ENCODE peak calls at places on chromosomes 6 and 20, in eight cellular contexts. One of them, this sample, is unnamed.
A peak's percentile ranks its signal among the peaks of the same experiment; 100 is the strongest.

GRCh38 chr6:38270367-38270766 is 369.4 kb downstream of the BTBD9 start:
- DNase-seq in mucosa of descending colon: no peak
- DNase-seq in aorta: no peak
- DNase-seq in small intestine: no peak
- DNase-seq in adrenal gland: no peak
- DNase-seq in left lung: no peak
- DNase-seq in psoas muscle: no peak
- DNase-seq in right lobe of liver: no peak
- DNase-seq in this sample: no peak

GRCh38 chr20:23231561-23232218 is 118.9 kb upstream of the NXT1 start:
- DNase-seq in small intestine: no peak
- DNase-seq in aorta: no peak
- DNase-seq in adrenal gland: no peak
- DNase-seq in psoas muscle: no peak
- DNase-seq in right lobe of liver: no peak
- DNase-seq in left lung: no peak
- DNase-seq in mucosa of descending colon: no peak
- DNase-seq in this sample: no peak

GRCh38 chr6:28281288-28282064 is at the start of gene PGBD1:
- DNase-seq in mucosa of descending colon: peak; percentile 79
- DNase-seq in aorta: peak; percentile 86
- DNase-seq in adrenal gland: peak; percentile 65
- DNase-seq in left lung: peak; percentile 94
- DNase-seq in right lobe of liver: peak; percentile 57
- DNase-seq in small intestine: peak; percentile 39
- DNase-seq in psoas muscle: peak; percentile 86
- DNase-seq in this sample: peak; percentile 89

GRCh38 chr6:20413826-20414225 is 12.1 kb downstream of the E2F3 start:
- DNase-seq in mucosa of descending colon: no peak
- DNase-seq in adrenal gland: no peak
- DNase-seq in aorta: no peak
- DNase-seq in small intestine: no peak
- DNase-seq in left lung: no peak
- DNase-seq in psoas muscle: no peak
- DNase-seq in right lobe of liver: no peak
- DNase-seq in this sample: no peak

GRCh38 chr6:35017461-35018183 is 123.5 kb downstream of the TCP11 start:
- DNase-seq in left lung: peak; percentile 80
- DNase-seq in right lobe of liver: peak; percentile 54
- DNase-seq in adrenal gland: peak; percentile 48
- DNase-seq in small intestine: no peak
- DNase-seq in psoas muscle: peak; percentile 72
- DNase-seq in aorta: peak; percentile 77
- DNase-seq in mucosa of descending colon: no peak
- DNase-seq in this sample: peak; percentile 76

GRCh38 chr6:11869656-11870340 is 91.2 kb upstream of the ADTRP start:
- DNase-seq in right lobe of liver: peak; percentile 85
- DNase-seq in small intestine: no peak
- DNase-seq in psoas muscle: no peak
- DNase-seq in aorta: peak; percentile 51
- DNase-seq in adrenal gland: peak; percentile 56
- DNase-seq in left lung: no peak
- DNase-seq in mucosa of descending colon: peak; percentile 24
- DNase-seq in this sample: no peak

GRCh38 chr6:157841211-157841840 is 18.3 kb downstream of the SNX9 start:
- DNase-seq in mucosa of descending colon: peak; percentile 56
- DNase-seq in aorta: no peak
- DNase-seq in psoas muscle: no peak
- DNase-seq in small intestine: peak; percentile 91
- DNase-seq in left lung: no peak
- DNase-seq in adrenal gland: no peak
- DNase-seq in right lobe of liver: no peak
- DNase-seq in this sample: no peak

GRCh38 chr20:34567885-34568865 is 9.7 kb downstream of the MAP1LC3A start:
- DNase-seq in aorta: no peak
- DNase-seq in right lobe of liver: no peak
- DNase-seq in small intestine: no peak
- DNase-seq in mucosa of descending colon: no peak
- DNase-seq in adrenal gland: no peak
- DNase-seq in psoas muscle: no peak
- DNase-seq in left lung: no peak
- DNase-seq in this sample: no peak

GRCh38 chr20:24773751-24774201 is 175.3 kb upstream of the CST7 start:
- DNase-seq in aorta: no peak
- DNase-seq in psoas muscle: no peak
- DNase-seq in left lung: no peak
- DNase-seq in small intestine: no peak
- DNase-seq in right lobe of liver: peak; percentile 17
- DNase-seq in mucosa of descending colon: no peak
- DNase-seq in adrenal gland: no peak
- DNase-seq in this sample: no peak

GRCh38 chr6:35489066-35489465 is 7.8 kb downstream of the TEAD3 start:
- DNase-seq in small intestine: no peak
- DNase-seq in left lung: no peak
- DNase-seq in psoas muscle: no peak
- DNase-seq in mucosa of descending colon: no peak
- DNase-seq in right lobe of liver: no peak
- DNase-seq in adrenal gland: no peak
- DNase-seq in aorta: no peak
- DNase-seq in this sample: no peak

GRCh38 chr20:3510110-3510509 is 39.3 kb downstream of the ATRN start:
- DNase-seq in aorta: no peak
- DNase-seq in left lung: no peak
- DNase-seq in right lobe of liver: no peak
- DNase-seq in psoas muscle: no peak
- DNase-seq in small intestine: peak; percentile 54
- DNase-seq in adrenal gland: no peak
- DNase-seq in mucosa of descending colon: no peak
- DNase-seq in this sample: no peak

GRCh38 chr6:34391711-34392496 is 565 bp downstream of the NUDT3 start:
- DNase-seq in right lobe of liver: peak; percentile 70
- DNase-seq in adrenal gland: peak; percentile 64
- DNase-seq in mucosa of descending colon: peak; percentile 74
- DNase-seq in aorta: peak; percentile 73
- DNase-seq in small intestine: peak; percentile 52
- DNase-seq in left lung: peak; percentile 91
- DNase-seq in psoas muscle: peak; percentile 75
- DNase-seq in this sample: peak; percentile 85

DNA sequence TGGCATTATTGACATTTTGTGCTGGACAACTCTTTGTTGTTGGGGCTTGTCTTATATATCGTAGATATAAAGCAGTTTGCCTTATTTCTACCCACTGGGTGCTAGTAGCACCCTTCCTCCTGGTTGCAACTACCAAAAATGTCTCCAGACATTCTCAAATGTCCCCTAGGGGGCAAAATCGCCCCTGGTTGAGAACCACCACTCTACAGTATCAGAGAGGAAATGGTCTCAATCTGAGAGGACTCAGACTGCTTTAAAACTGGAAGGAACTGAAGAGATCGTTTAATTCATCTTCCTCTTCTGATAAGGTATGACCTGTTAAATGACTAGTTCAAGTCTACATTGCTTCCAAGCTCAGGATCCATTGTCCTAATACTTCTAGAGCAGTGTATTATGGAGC is 14.9 kb downstream of the SH3BGRL2 start:
- DNase-seq in adrenal gland: no peak
- DNase-seq in mucosa of descending colon: no peak
- DNase-seq in psoas muscle: no peak
- DNase-seq in right lobe of liver: no peak
- DNase-seq in small intestine: no peak
- DNase-seq in aorta: no peak
- DNase-seq in left lung: no peak
- DNase-seq in this sample: no peak
- H3K4me1 ChIP-seq in adrenal gland: peaks cover 6% of the 10 kb centered on the region
- H3K4me1 ChIP-seq in mucosa of descending colon: peaks cover 12% of the 10 kb centered on the region
- H3K4me1 ChIP-seq in psoas muscle: peaks cover 10% of the 10 kb centered on the region
- H3K4me1 ChIP-seq in right lobe of liver: no peaks in the 10 kb centered on the region
- H3K4me1 ChIP-seq in small intestine: peaks cover 7% of the 10 kb centered on the region
- H3K4me1 ChIP-seq in aorta: no peaks in the 10 kb centered on the region
- H3K4me1 ChIP-seq in left lung: no peaks in the 10 kb centered on the region
- H3K4me1 ChIP-seq in this sample: no peaks in the 10 kb centered on the region

DNA sequence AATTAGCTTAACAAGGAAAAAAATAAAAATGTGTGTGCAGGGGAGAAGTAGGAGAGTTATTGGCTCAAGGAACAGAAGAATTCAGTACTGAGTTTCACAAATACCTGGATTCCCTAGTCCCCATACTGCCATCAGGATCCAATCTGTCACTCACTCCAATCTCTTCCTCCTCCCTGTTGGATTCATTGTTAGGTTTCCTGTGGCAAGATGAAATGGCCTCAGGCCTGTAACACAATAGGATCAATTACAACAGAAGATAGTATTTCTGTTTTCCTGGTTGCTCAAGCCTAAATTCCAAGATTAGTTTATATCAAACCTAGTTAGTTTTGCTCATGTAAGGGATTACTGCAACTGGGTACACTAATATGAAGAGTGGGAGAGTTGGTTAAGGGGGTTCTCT is 24.4 kb downstream of the HCRTR2 start:
- DNase-seq in aorta: no peak
- DNase-seq in adrenal gland: no peak
- DNase-seq in small intestine: no peak
- DNase-seq in psoas muscle: no peak
- DNase-seq in left lung: no peak
- DNase-seq in mucosa of descending colon: no peak
- DNase-seq in right lobe of liver: no peak
- DNase-seq in this sample: no peak
- H3K4me1 ChIP-seq in aorta: no peaks in the 10 kb centered on the region
- H3K4me1 ChIP-seq in adrenal gland: no peaks in the 10 kb centered on the region
- H3K4me1 ChIP-seq in small intestine: no peaks in the 10 kb centered on the region
- H3K4me1 ChIP-seq in psoas muscle: no peaks in the 10 kb centered on the region
- H3K4me1 ChIP-seq in left lung: no peaks in the 10 kb centered on the region
- H3K4me1 ChIP-seq in mucosa of descending colon: no peaks in the 10 kb centered on the region
- H3K4me1 ChIP-seq in right lobe of liver: no peaks in the 10 kb centered on the region
- H3K4me1 ChIP-seq in this sample: no peaks in the 10 kb centered on the region

GRCh38 chr6:2839982-2840793 is 1.5 kb downstream of the SERPINB1 start:
- DNase-seq in mucosa of descending colon: peak; percentile 40
- DNase-seq in psoas muscle: no peak
- DNase-seq in right lobe of liver: no peak
- DNase-seq in aorta: no peak
- DNase-seq in adrenal gland: no peak
- DNase-seq in left lung: no peak
- DNase-seq in small intestine: no peak
- DNase-seq in this sample: no peak
- H3K4me1 ChIP-seq in mucosa of descending colon: peaks cover 26% of the 10 kb centered on the region
- H3K4me1 ChIP-seq in psoas muscle: peaks cover 28% of the 10 kb centered on the region
- H3K4me1 ChIP-seq in right lobe of liver: no peaks in the 10 kb centered on the region
- H3K4me1 ChIP-seq in aorta: peaks cover 3% of the 10 kb centered on the region
- H3K4me1 ChIP-seq in adrenal gland: peaks cover 41% of the 10 kb centered on the region
- H3K4me1 ChIP-seq in left lung: peaks cover 83% of the 10 kb centered on the region
- H3K4me1 ChIP-seq in small intestine: no peaks in the 10 kb centered on the region
- H3K4me1 ChIP-seq in this sample: peaks cover 37% of the 10 kb centered on the region

DNA sequence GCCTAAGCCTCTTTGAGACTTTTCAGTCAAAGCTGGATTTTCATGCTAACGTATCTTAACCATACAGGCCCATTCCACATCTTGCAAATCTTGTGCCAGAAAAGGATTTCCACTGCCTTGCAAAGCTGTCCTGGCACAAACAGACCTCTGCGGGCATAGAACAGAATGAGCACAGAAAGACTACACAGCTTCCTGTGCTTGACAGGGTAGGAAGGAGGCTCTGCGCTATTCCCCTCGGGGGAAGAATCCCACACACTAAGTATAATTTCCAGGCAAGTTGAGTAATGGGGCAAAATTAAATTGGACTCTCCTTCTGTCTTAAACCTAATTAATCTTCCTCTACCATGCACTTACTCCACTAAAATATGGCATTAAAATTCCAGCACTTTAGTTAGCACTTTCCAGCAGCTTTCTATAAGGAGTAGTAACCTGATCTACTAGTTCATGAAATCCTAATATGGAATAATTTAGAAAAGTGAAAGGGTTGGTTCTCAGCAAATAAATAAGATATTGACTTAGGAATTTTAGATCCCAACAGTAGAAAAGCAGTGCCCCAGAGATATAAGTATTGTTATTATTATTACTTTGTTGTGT is 532.1 kb upstream of the JAG1 start:
- DNase-seq in aorta: no peak
- DNase-seq in mucosa of descending colon: no peak
- DNase-seq in adrenal gland: no peak
- DNase-seq in psoas muscle: no peak
- DNase-seq in right lobe of liver: no peak
- DNase-seq in left lung: no peak
- DNase-seq in small intestine: no peak
- DNase-seq in this sample: no peak
- H3K4me1 ChIP-seq in aorta: no peaks in the 10 kb centered on the region
- H3K4me1 ChIP-seq in mucosa of descending colon: no peaks in the 10 kb centered on the region
- H3K4me1 ChIP-seq in adrenal gland: no peaks in the 10 kb centered on the region
- H3K4me1 ChIP-seq in psoas muscle: no peaks in the 10 kb centered on the region
- H3K4me1 ChIP-seq in right lobe of liver: no peaks in the 10 kb centered on the region
- H3K4me1 ChIP-seq in left lung: peaks cover 9% of the 10 kb centered on the region
- H3K4me1 ChIP-seq in small intestine: no peaks in the 10 kb centered on the region
- H3K4me1 ChIP-seq in this sample: no peaks in the 10 kb centered on the region

GRCh38 chr6:42979523-42980177 is 669 bp upstream of the PEX6 start:
- DNase-seq in left lung: peak; percentile 8
- DNase-seq in aorta: no peak
- DNase-seq in adrenal gland: no peak
- DNase-seq in psoas muscle: no peak
- DNase-seq in right lobe of liver: no peak
- DNase-seq in small intestine: no peak
- DNase-seq in mucosa of descending colon: no peak
- DNase-seq in this sample: no peak
- H3K4me1 ChIP-seq in left lung: peaks cover 41% of the 10 kb centered on the region
- H3K4me1 ChIP-seq in aorta: no peaks in the 10 kb centered on the region
- H3K4me1 ChIP-seq in adrenal gland: peaks cover 33% of the 10 kb centered on the region
- H3K4me1 ChIP-seq in psoas muscle: peaks cover 21% of the 10 kb centered on the region
- H3K4me1 ChIP-seq in right lobe of liver: no peaks in the 10 kb centered on the region
- H3K4me1 ChIP-seq in small intestine: peaks cover 12% of the 10 kb centered on the region
- H3K4me1 ChIP-seq in mucosa of descending colon: peaks cover 14% of the 10 kb centered on the region
- H3K4me1 ChIP-seq in this sample: peaks cover 24% of the 10 kb centered on the region

DNA sequence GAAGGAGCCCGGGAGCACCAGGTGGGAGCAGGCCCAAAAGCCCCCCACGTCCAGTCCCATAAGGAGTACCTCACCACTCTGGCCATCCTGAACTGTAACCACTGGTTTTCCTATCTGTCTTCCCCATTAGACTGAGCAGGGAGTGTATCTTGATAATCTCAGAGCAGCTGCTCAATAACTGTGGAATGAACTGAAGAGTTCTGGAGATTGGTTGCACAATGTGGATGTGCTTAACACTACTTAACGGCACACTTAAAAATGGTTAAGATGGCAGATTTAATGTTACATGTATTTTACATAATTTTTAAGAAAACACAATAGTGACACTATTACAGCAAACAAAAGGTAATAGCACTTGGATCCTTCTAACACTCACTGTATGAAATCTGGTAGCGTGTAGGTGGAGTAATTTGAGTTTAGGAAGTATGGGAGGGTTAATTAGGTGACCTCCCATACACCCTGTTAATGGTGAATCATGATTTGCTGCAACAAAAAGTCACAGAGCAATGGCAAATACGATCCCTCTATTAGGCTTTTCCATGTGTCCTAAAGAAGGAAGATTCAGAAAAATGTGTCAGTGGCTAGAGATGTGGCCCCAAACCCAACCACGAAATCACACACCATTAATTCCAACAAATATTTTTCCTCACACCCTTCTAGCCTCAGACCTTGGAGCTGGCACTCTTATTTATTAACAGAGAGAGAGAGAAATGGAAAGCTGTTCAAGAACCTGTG is 18.4 kb downstream of the TRAM2 start:
- DNase-seq in left lung: no peak
- DNase-seq in small intestine: no peak
- DNase-seq in mucosa of descending colon: no peak
- DNase-seq in right lobe of liver: no peak
- DNase-seq in aorta: no peak
- DNase-seq in psoas muscle: no peak
- DNase-seq in adrenal gland: no peak
- DNase-seq in this sample: no peak
- H3K4me1 ChIP-seq in left lung: peaks cover 19% of the 10 kb centered on the region
- H3K4me1 ChIP-seq in small intestine: peaks cover 4% of the 10 kb centered on the region
- H3K4me1 ChIP-seq in mucosa of descending colon: peaks cover 6% of the 10 kb centered on the region
- H3K4me1 ChIP-seq in right lobe of liver: no peaks in the 10 kb centered on the region
- H3K4me1 ChIP-seq in aorta: peaks cover 11% of the 10 kb centered on the region
- H3K4me1 ChIP-seq in psoas muscle: no peaks in the 10 kb centered on the region
- H3K4me1 ChIP-seq in adrenal gland: peaks cover 9% of the 10 kb centered on the region
- H3K4me1 ChIP-seq in this sample: peaks cover 28% of the 10 kb centered on the region

This sample was measured in upper lobe of right lung.